ENCODE peak calls at places on chromosome 19, in nine cellular contexts. H is upper lobe of right lung, M is MCF 10A, T is psoas muscle, Q is transverse colon, D is cardiac fibroblast, I is AG09309, N is left ventricle myocardium inferior, O is endodermal cell. V is an unnamed sample.

GRCh38 chr19:36225219-36225892 is 10.4 kb downstream of the ZNF146 start:
- DNase-seq in N (no peak), D (peak; percentile 66), H (no peak), O (no peak), M (no peak), I (peak; percentile 27), Q (no peak), T (no peak), V (no peak)

GRCh38 chr19:27872370-27872769 is 1340.6 kb downstream of the UQCRFS1 start:
- DNase-seq in Q (no peak), T (no peak), H (no peak), I (no peak), M (no peak), D (no peak), N (no peak), O (no peak), V (no peak)

GRCh38 chr19:31272707-31273106 is 76.5 kb downstream of the TSHZ3 start:
- DNase-seq in O (no peak), N (no peak), I (no peak), D (no peak), T (no peak), Q (no peak), H (peak; percentile 32), M (no peak), V (no peak)

GRCh38 chr19:5948697-5949564 is 29.0 kb downstream of the RANBP3 start:
- DNase-seq in N (no peak), O (no peak), H (no peak), I (no peak), M (no peak), T (no peak), Q (no peak), D (no peak), V (no peak)

GRCh38 chr19:6767081-6767356 is 216 bp downstream of the SH2D3A start:
- DNase-seq in D (no peak), T (no peak), Q (no peak), M (peak; percentile 62), O (no peak), H (no peak), I (no peak), N (no peak), V (no peak)

GRCh38 chr19:35346193-35347052 is 1.3 kb upstream of the FFAR1 start:
- DNase-seq in M (no peak), Q (peak; percentile 63), O (peak; percentile 46), N (no peak), H (peak; percentile 61), T (no peak), D (no peak), I (no peak), V (peak; percentile 18)

GRCh38 chr19:30672926-30673325 is 300.7 kb downstream of the ZNF536 start:
- DNase-seq in I (no peak), M (no peak), N (no peak), Q (no peak), O (peak; percentile 24), D (no peak), T (no peak), H (no peak), V (no peak)

GRCh38 chr19:4693078-4693350 is 22.9 kb upstream of the MYDGF start:
- DNase-seq in H (no peak), T (no peak), I (no peak), O (no peak), D (no peak), Q (no peak), N (no peak), M (no peak), V (no peak)

GRCh38 chr19:54462072-54462712 is 1.4 kb downstream of the LENG9 start:
- DNase-seq in T (peak; percentile 59), N (no peak), Q (peak; percentile 37), H (no peak), D (no peak), I (no peak), M (peak; percentile 36), O (no peak), V (peak; percentile 59)

GRCh38 chr19:54463531-54464043 is at the start of gene LENG9:
- DNase-seq in M (peak; percentile 100), D (peak; percentile 100), N (peak; percentile 98), H (peak; percentile 99), T (peak; percentile 98), O (peak; percentile 99), I (peak; percentile 94), Q (peak; percentile 100), V (peak; percentile 95)

GRCh38 chr19:54464044-54464623 is 556 bp upstream of the LENG9 start:
- DNase-seq in T (peak; percentile 86), N (peak; percentile 79), D (peak; percentile 83), I (no peak), Q (peak; percentile 97), H (peak; percentile 96), M (peak; percentile 98), O (peak; percentile 99), V (peak; percentile 85)

GRCh38 chr19:54461201-54462071 is 2.1 kb downstream of the LENG9 start:
- DNase-seq in M (no peak), H (no peak), O (peak; percentile 48), D (peak; percentile 32), I (no peak), T (peak; percentile 57), Q (no peak), N (no peak), V (peak; percentile 34)

DNA sequence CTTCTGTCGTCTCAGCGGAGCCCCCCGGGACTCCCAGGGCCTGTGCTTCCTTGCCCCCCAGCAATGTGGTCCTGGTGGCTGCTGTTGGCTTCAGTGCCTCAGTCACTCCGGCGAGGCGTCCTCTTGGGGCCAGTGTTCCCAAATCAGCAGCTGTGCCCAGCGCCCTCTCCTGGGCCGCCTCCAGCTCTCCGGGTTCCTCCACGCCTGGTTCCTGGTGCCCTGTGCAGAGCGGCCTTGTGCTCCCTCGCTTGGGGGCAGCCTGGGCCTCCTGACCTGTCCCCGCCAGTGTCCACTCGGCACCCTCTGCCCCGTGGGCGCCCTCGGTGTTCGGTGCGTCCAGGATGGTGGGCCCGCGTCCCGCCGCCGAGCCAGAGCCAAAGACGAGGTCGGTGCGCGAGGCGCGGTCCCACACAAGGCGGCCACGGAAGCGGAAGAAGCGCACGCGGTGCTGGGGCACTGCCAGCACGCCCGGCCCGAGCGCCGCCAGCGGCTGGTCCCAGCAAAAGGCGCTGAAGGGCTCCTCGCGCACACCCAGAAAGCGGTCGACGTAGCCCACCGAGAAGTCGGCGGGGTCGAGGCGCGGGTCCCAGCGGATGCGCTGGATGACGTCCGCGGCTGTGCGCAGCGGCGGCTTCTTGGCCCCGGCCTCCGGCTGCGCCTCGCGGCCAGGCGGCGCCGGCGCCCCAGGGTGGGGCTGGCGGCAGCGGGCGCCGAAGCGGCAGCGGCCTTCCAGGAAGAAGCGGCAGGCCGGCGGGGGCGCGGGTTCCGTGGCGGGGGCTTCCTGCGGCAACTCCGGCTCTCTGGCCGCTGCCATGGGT is 656 bp downstream of the LENG9 start:
- DNase-seq in M (peak; percentile 75), Q (peak; percentile 80), H (peak; percentile 89), T (peak; percentile 82), O (peak; percentile 91), I (no peak), D (peak; percentile 71), N (peak; percentile 82), V (peak; percentile 65)
- TF ChIP-seq CTCF in M (peak; percentile 21), Q (peak; percentile 20), H (peak; percentile 31), T (no peak), O (peak; percentile 67), I (peak; percentile 38), D (peak; percentile 15), N (peak; percentile 33), V (no peak)

GRCh38 chr19:10155834-10156233 is 36.1 kb upstream of the EIF3G start:
- DNase-seq in O (no peak), H (no peak), D (peak; percentile 59), I (no peak), N (no peak), M (peak; percentile 11), Q (no peak), T (no peak), V (no peak)
- TF ChIP-seq CTCF in O (no peak), H (no peak), D (no peak), I (no peak), N (no peak), M (no peak), Q (no peak), T (no peak), V (no peak)

GRCh38 chr19:18588611-18589379 is at the start of gene REX1BD:
- DNase-seq in D (peak; percentile 77), M (peak; percentile 72), H (peak; percentile 92), T (peak; percentile 94), N (peak; percentile 87), I (no peak), Q (peak; percentile 84), O (peak; percentile 95), V (peak; percentile 90)

GRCh38 chr19:18587962-18588610 is 512 bp upstream of the REX1BD start:
- DNase-seq in O (peak; percentile 53), Q (no peak), I (no peak), N (no peak), D (no peak), H (no peak), M (no peak), T (no peak), V (no peak)

GRCh38 chr19:18591735-18592385 is 3.3 kb downstream of the REX1BD start:
- DNase-seq in D (no peak), Q (no peak), O (no peak), N (no peak), T (no peak), I (peak; percentile 27), H (no peak), M (no peak), V (no peak)

GRCh38 chr19:18589380-18590272 is 1.0 kb downstream of the REX1BD start:
- DNase-seq in I (no peak), N (peak; percentile 66), O (peak; percentile 95), Q (peak; percentile 77), T (peak; percentile 84), H (peak; percentile 90), M (peak; percentile 75), D (peak; percentile 68), V (peak; percentile 58)

DNA sequence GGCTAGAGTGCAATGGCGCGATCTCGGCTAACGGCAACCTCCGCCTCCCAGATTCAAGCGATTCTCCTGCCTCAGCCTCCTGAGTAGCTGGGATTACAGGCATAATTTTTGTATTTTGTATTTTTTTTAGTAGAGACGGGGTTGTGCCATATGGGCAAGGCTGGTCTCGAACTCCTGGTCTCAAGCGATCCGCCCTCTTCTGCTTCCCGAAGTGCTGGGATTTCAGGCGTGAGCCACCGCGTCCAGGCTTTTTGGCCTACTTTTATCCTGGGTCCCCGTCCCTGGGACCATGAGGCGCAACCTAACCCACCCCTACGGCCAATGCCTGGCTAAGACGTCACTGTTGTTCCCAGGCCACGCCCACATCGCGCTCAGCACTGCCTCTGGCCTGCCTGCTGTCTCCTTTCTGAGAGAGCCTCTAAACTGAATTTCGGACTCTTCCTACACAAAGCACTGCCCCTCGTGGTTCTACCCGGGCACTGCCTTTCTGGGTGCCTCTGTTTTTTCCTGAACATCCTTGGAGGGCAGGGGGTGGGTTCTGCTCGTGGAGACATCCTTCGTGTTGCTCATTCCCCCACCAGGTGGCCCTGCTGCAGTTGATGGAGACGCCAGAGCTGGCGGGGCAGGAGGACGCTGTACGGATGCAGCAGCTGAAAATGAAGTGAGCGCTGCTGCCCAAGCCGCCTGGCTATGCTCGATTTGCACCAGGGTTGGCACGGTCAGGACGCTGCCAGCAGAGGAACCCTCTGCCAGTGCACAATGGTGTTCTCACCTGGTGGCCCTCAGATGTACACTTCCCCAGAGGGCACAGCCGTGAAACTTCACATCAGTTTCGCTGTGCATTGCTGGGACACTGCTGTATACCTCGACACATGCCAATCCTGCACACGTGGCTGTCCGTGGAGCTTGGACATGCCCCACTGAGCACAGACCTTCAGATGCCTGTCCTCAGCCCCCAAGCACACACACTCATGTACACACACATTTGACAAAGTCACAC is 2.0 kb downstream of the REX1BD start:
- DNase-seq in O (peak; percentile 99), H (peak; percentile 62), M (peak; percentile 90), N (no peak), Q (peak; percentile 49), D (no peak), I (no peak), T (peak; percentile 87), V (peak; percentile 67)
- TF ChIP-seq CTCF in O (peak; percentile 84), H (no peak), M (peak; percentile 24), N (no peak), Q (peak; percentile 18), D (no peak), I (peak; percentile 38), T (peak; percentile 18), V (no peak)

DNA sequence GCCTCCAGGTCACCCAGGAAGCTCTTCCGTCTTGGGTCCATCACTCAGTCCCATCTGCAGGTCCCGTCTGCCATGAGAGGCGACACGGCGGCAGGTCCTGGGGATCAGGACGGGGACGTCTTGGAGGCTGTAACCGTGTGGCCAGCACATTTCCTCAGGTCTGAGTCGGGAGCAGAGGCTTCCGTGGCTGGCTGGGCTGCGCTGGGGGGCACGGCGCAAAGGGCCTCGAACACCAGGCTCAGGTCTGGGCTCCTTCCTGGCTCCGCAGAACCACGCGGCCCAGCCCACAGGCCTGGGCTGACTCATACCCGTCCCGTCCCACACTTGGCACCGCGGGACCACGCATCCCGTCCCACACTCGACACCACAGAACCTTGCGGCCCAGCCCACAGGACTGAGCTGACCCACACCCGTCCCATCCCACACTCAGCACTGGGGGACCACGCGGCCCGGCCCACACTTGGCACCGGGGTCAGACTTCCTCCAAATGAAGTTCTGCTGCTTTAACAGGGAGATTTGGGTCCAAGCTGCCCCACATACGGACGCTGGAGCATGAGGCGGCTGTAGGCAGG is 30.2 kb downstream of the SBNO2 start:
- DNase-seq in M (no peak), N (no peak), Q (no peak), H (no peak), D (no peak), T (peak; percentile 42), O (no peak), I (no peak), V (no peak)
- TF ChIP-seq CTCF in M (no peak), N (no peak), Q (no peak), H (no peak), D (no peak), T (no peak), O (no peak), I (no peak), V (no peak)